ENCODE peak calls at places on chromosomes 2 and 18, in six cellular contexts. C is SK-N-SH, P is GM12878, I is K562, M is GM12891, N is HepG2. H is an unnamed sample.

GRCh38 chr2:241234962-241235361 is 46.5 kb downstream of the ANO7 start:
- DNase-seq in M (no peak), C (no peak), N (no peak), I (no peak), P (no peak), H (no peak)

GRCh38 chr2:6526093-6526824 is 339.4 kb downstream of the CMPK2 start:
- DNase-seq in C (peak), P (peak), I (no peak), M (peak), N (peak), H (no peak)

GRCh38 chr2:164145093-164145987 is 409.5 kb upstream of the FIGN start:
- DNase-seq in C (no peak), N (no peak), M (no peak), P (no peak), I (no peak), H (no peak)

GRCh38 chr2:241214209-241214608 is 25.7 kb downstream of the ANO7 start:
- DNase-seq in M (no peak), N (peak), I (no peak), C (no peak), P (no peak), H (no peak)

GRCh38 chr18:48360376-48361021 is 48.7 kb downstream of the ZBTB7C start:
- DNase-seq in P (no peak), C (no peak), N (no peak), M (no peak), I (no peak), H (no peak)

GRCh38 chr2:202237787-202238233 is 587 bp downstream of the SUMO1 start:
- DNase-seq in N (peak), M (peak), C (peak), I (peak), P (no peak), H (peak)

GRCh38 chr18:45993441-45993840 is 26.3 kb upstream of the EPG5 start:
- DNase-seq in M (no peak), P (no peak), N (no peak), C (no peak), I (no peak), H (no peak)

GRCh38 chr2:24986397-24986796 is 14.6 kb upstream of the DNAJC27 start:
- DNase-seq in C (no peak), P (no peak), M (no peak), I (no peak), N (no peak), H (no peak)

GRCh38 chr2:20584637-20585321 is 66.1 kb downstream of the HS1BP3 start:
- DNase-seq in C (no peak), M (no peak), I (no peak), N (peak), P (no peak), H (no peak)

GRCh38 chr18:55497825-55498403 is 90.1 kb downstream of the TCF4 start:
- DNase-seq in I (no peak), N (no peak), C (no peak), P (no peak), M (no peak), H (no peak)
- TF ChIP-seq POLR2AphosphoS5 in I (no peak), N (no peak), C (no peak), P (no peak), M (no peak), H (no peak)

DNA sequence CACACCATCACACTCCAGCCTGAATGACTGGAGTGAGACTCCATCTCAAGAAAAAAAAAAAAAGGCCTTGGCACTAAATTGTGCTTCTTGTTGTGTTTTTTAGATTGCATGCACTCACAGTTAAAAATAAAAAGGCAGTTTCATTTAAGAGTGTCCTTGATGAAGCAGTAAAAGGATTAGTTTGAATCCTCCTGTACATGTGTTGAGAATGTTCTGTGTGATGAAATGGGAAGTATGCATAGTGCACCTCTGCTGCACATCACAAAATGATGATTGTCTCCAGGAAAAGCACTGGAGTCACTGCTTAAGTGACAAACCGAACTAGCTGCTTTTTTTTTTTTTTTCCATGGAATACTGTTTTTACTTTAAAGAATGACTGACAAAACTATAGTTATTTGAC is 23.1 kb downstream of the DYSF start:
- DNase-seq in C (no peak), M (no peak), I (no peak), P (no peak), N (no peak), H (no peak)
- TF ChIP-seq TAF1 in C (no peak), M (no peak), I (no peak), P (no peak), N (no peak), H (no peak)

GRCh38 chr2:54461251-54461650 is 5.1 kb downstream of the SPTBN1 start:
- DNase-seq in I (no peak), P (no peak), C (no peak), M (no peak), N (no peak), H (no peak)
- TF ChIP-seq POLR2AphosphoS5 in I (no peak), P (no peak), C (no peak), M (no peak), N (no peak), H (no peak)

GRCh38 chr2:147595200-147595599 is 249.6 kb upstream of the ACVR2A start:
- DNase-seq in I (no peak), N (no peak), C (no peak), M (no peak), P (no peak), H (no peak)

GRCh38 chr2:147588191-147588590 is 256.6 kb upstream of the ACVR2A start:
- DNase-seq in M (no peak), C (no peak), N (no peak), I (no peak), P (no peak), H (no peak)

GRCh38 chr2:147594038-147594437 is 250.8 kb upstream of the ACVR2A start:
- DNase-seq in I (no peak), P (no peak), C (no peak), N (no peak), M (no peak), H (no peak)
- TF ChIP-seq TAF1 in I (no peak), P (no peak), C (no peak), N (no peak), M (no peak), H (no peak)

H was measured in GM12892.